ENCODE peak calls at places on chromosomes 16 and 17, in seven cellular contexts. X, D, E, T, L, S and F are unnamed samples.

GRCh38 chr16:84268231-84268630 is 26.4 kb upstream of the WFDC1 start:
- DNase-seq in X (no peak), E (no peak), S (no peak), L (no peak), T (no peak), D (no peak), F (no peak)

GRCh38 chr17:68197997-68198930 is 49.6 kb upstream of the AMZ2 start:
- DNase-seq in T (no peak), X (no peak), D (no peak), E (peak; percentile 64), S (no peak), L (peak; percentile 62), F (no peak)

GRCh38 chr16:89828870-89829629 is 775 bp downstream of the SPIRE2 start:
- DNase-seq in T (no peak), L (no peak), E (no peak), D (no peak), S (no peak), X (peak; percentile 64), F (no peak)

GRCh38 chr16:24255446-24256352 is at the start of gene CACNG3:
- DNase-seq in T (peak; percentile 6), S (no peak), D (peak; percentile 51), X (peak; percentile 50), E (peak; percentile 77), L (peak; percentile 94), F (no peak)

GRCh38 chr16:67146523-67147357 is 4.1 kb downstream of the B3GNT9 start:
- DNase-seq in X (no peak), S (no peak), L (no peak), D (no peak), T (no peak), E (no peak), F (no peak)

GRCh38 chr17:80279895-80280294 is 19.2 kb downstream of the RNF213 start:
- DNase-seq in L (no peak), X (no peak), E (peak; percentile 88), D (peak; percentile 92), S (peak; percentile 92), T (no peak), F (no peak)

GRCh38 chr16:82033006-82033405 is 2.0 kb upstream of the HSD17B2 start:
- DNase-seq in D (no peak), L (no peak), S (no peak), T (no peak), X (peak; percentile 69), E (peak; percentile 71), F (no peak)

GRCh38 chr17:17782425-17783120 is 54.2 kb downstream of the SREBF1 start:
- DNase-seq in E (no peak), S (no peak), D (no peak), L (peak; percentile 81), X (peak; percentile 90), T (no peak), F (peak; percentile 25)

GRCh38 chr16:11639925-11640899 is 28.0 kb upstream of the SNN start:
- DNase-seq in S (peak; percentile 93), X (peak; percentile 93), T (no peak), D (peak; percentile 81), L (no peak), E (peak; percentile 88), F (no peak)